ENCODE peak calls at places on chromosomes 13 and 19, in six cellular contexts. One of them, this sample, is unnamed.

GRCh38 chr13:26022538-26023292 is 29.1 kb downstream of the SHISA2 start:
- DNase-seq in stimulated activated CD4-positive, alpha-beta T cell treated with anti-CD3 and anti-CD28 coated beads, Interleukin-4, amount 100 ng/mL, for 24 hours: no peak
- DNase-seq in glomerular endothelial cell: no peak
- DNase-seq in CD8-positive, alpha-beta memory T cell: no peak
- DNase-seq in brain microvascular endothelial cell: peak
- DNase-seq in SK-N-SH: peak
- DNase-seq in this sample: no peak

GRCh38 chr19:35582760-35583159 is 3.2 kb upstream of the PMIS2 start:
- DNase-seq in glomerular endothelial cell: no peak
- DNase-seq in CD8-positive, alpha-beta memory T cell: no peak
- DNase-seq in stimulated activated CD4-positive, alpha-beta T cell treated with anti-CD3 and anti-CD28 coated beads, Interleukin-4, amount 100 ng/mL, for 24 hours: no peak
- DNase-seq in brain microvascular endothelial cell: no peak
- DNase-seq in SK-N-SH: no peak
- DNase-seq in this sample: no peak

GRCh38 chr19:6271251-6271650 is 8.5 kb downstream of the MLLT1 start:
- DNase-seq in CD8-positive, alpha-beta memory T cell: no peak
- DNase-seq in glomerular endothelial cell: no peak
- DNase-seq in stimulated activated CD4-positive, alpha-beta T cell treated with anti-CD3 and anti-CD28 coated beads, Interleukin-4, amount 100 ng/mL, for 24 hours: no peak
- DNase-seq in SK-N-SH: peak
- DNase-seq in brain microvascular endothelial cell: no peak
- DNase-seq in this sample: no peak

GRCh38 chr19:50465986-50466771 is 10.1 kb upstream of the EMC10 start:
- DNase-seq in stimulated activated CD4-positive, alpha-beta T cell treated with anti-CD3 and anti-CD28 coated beads, Interleukin-4, amount 100 ng/mL, for 24 hours: no peak
- DNase-seq in CD8-positive, alpha-beta memory T cell: no peak
- DNase-seq in brain microvascular endothelial cell: no peak
- DNase-seq in SK-N-SH: peak
- DNase-seq in glomerular endothelial cell: no peak
- DNase-seq in this sample: no peak

GRCh38 chr13:90792335-90792734 is 555.2 kb upstream of the MIR17HG start:
- DNase-seq in CD8-positive, alpha-beta memory T cell: no peak
- DNase-seq in SK-N-SH: no peak
- DNase-seq in glomerular endothelial cell: no peak
- DNase-seq in stimulated activated CD4-positive, alpha-beta T cell treated with anti-CD3 and anti-CD28 coated beads, Interleukin-4, amount 100 ng/mL, for 24 hours: no peak
- DNase-seq in brain microvascular endothelial cell: no peak
- DNase-seq in this sample: no peak

GRCh38 chr13:74214321-74214720 is 80.1 kb upstream of the KLF12 start:
- DNase-seq in brain microvascular endothelial cell: no peak
- DNase-seq in SK-N-SH: no peak
- DNase-seq in glomerular endothelial cell: no peak
- DNase-seq in CD8-positive, alpha-beta memory T cell: no peak
- DNase-seq in stimulated activated CD4-positive, alpha-beta T cell treated with anti-CD3 and anti-CD28 coated beads, Interleukin-4, amount 100 ng/mL, for 24 hours: no peak
- DNase-seq in this sample: no peak

GRCh38 chr19:38318595-38319142 is 976 bp upstream of the KCNK6 start:
- DNase-seq in glomerular endothelial cell: no peak
- DNase-seq in SK-N-SH: no peak
- DNase-seq in stimulated activated CD4-positive, alpha-beta T cell treated with anti-CD3 and anti-CD28 coated beads, Interleukin-4, amount 100 ng/mL, for 24 hours: no peak
- DNase-seq in brain microvascular endothelial cell: no peak
- DNase-seq in CD8-positive, alpha-beta memory T cell: no peak
- DNase-seq in this sample: no peak

GRCh38 chr13:33380487-33381079 is 95.0 kb upstream of the STARD13 start:
- DNase-seq in glomerular endothelial cell: no peak
- DNase-seq in stimulated activated CD4-positive, alpha-beta T cell treated with anti-CD3 and anti-CD28 coated beads, Interleukin-4, amount 100 ng/mL, for 24 hours: no peak
- DNase-seq in SK-N-SH: no peak
- DNase-seq in brain microvascular endothelial cell: no peak
- DNase-seq in CD8-positive, alpha-beta memory T cell: no peak
- DNase-seq in this sample: no peak

GRCh38 chr13:24217601-24218281 is 57.2 kb downstream of the SPATA13 start:
- DNase-seq in stimulated activated CD4-positive, alpha-beta T cell treated with anti-CD3 and anti-CD28 coated beads, Interleukin-4, amount 100 ng/mL, for 24 hours: no peak
- DNase-seq in glomerular endothelial cell: no peak
- DNase-seq in CD8-positive, alpha-beta memory T cell: no peak
- DNase-seq in brain microvascular endothelial cell: no peak
- DNase-seq in SK-N-SH: no peak
- DNase-seq in this sample: no peak